ENCODE peak calls at places on chromosomes 1 and 21, in four cellular contexts. E, Q, K and D are unnamed samples.

GRCh38 chr1:225877570-225877969 is 4.6 kb downstream of the TMEM63A start:
- DNase-seq in E (peak), K (no peak), Q (peak), D (peak)

GRCh38 chr1:23453455-23454000 is 29.0 kb upstream of the TCEA3 start:
- DNase-seq in E (no peak), K (no peak), Q (no peak), D (no peak)

GRCh38 chr1:59638172-59638800 is 176.5 kb upstream of the HOOK1 start:
- DNase-seq in K (no peak), E (peak), Q (peak), D (no peak)

GRCh38 chr1:905811-906531 is 17.8 kb upstream of the SAMD11 start:
- DNase-seq in Q (no peak), K (no peak), E (no peak), D (peak)

GRCh38 chr1:162676087-162676486 is 43.8 kb downstream of the DDR2 start:
- DNase-seq in Q (no peak), E (peak), K (no peak), D (no peak)

GRCh38 chr1:59431566-59432294 is 134.8 kb downstream of the FGGY start:
- DNase-seq in Q (peak), K (no peak), E (no peak), D (no peak)

GRCh38 chr1:53066433-53066832 is 4.4 kb downstream of the PODN start:
- DNase-seq in E (peak), Q (no peak), K (no peak), D (no peak)

GRCh38 chr1:248850124-248850523 is 8.8 kb downstream of the ZNF692 start:
- DNase-seq in E (no peak), Q (no peak), K (no peak), D (no peak)

GRCh38 chr1:50633465-50633864 is 210.2 kb upstream of the DMRTA2 start:
- DNase-seq in K (no peak), E (no peak), Q (peak), D (no peak)

GRCh38 chr21:42560517-42561179 is 47.0 kb downstream of the SLC37A1 start:
- DNase-seq in E (no peak), K (no peak), Q (no peak), D (no peak)

GRCh38 chr1:111008031-111008430 is 44.3 kb upstream of the LRIF1 start:
- DNase-seq in E (no peak), Q (no peak), K (no peak), D (no peak)

GRCh38 chr1:28855469-28855944 is 43.5 kb downstream of the OPRD1 start:
- DNase-seq in Q (no peak), E (no peak), K (no peak), D (no peak)

GRCh38 chr1:246199086-246199485 is 308.0 kb downstream of the SMYD3 start:
- DNase-seq in Q (no peak), K (no peak), E (no peak), D (no peak)

GRCh38 chr1:203170625-203171330 is 4.8 kb downstream of the MYBPH start:
- DNase-seq in E (peak), Q (no peak), K (no peak), D (no peak)

GRCh38 chr1:15708486-15709137 is 24.5 kb downstream of the PLEKHM2 start:
- DNase-seq in Q (no peak), E (no peak), K (no peak), D (no peak)

GRCh38 chr21:40793057-40793456 is 53.9 kb downstream of the DSCAM start:
- DNase-seq in Q (no peak), K (no peak), E (peak), D (no peak)

GRCh38 chr1:15799928-15800835 is 7.3 kb downstream of the UQCRHL start:
- DNase-seq in E (peak), Q (peak), K (peak), D (peak)

GRCh38 chr1:92877081-92877711 is 45.4 kb downstream of the RPL5 start:
- DNase-seq in E (no peak), K (no peak), Q (no peak), D (no peak)

GRCh38 chr1:92854386-92854785 is 22.5 kb downstream of the RPL5 start:
- DNase-seq in K (no peak), Q (no peak), E (no peak), D (no peak)

GRCh38 chr21:43644609-43645008 is 14.7 kb downstream of the HSF2BP start:
- DNase-seq in K (no peak), E (peak), Q (no peak), D (no peak)

GRCh38 chr1:246398126-246398813 is 108.8 kb downstream of the SMYD3 start:
- DNase-seq in Q (no peak), E (no peak), K (no peak), D (no peak)

GRCh38 chr1:16351449-16351993 is 759 bp downstream of the FBXO42 start:
- DNase-seq in K (no peak), E (peak), Q (no peak), D (no peak)

GRCh38 chr1:93588955-93589354 is 92.7 kb downstream of the BCAR3 start:
- DNase-seq in E (no peak), K (no peak), Q (no peak), D (no peak)

GRCh38 chr1:46532498-46533178 is 18.8 kb downstream of the KNCN start:
- DNase-seq in E (peak), Q (peak), K (no peak), D (peak)

GRCh38 chr1:232699814-232700213 is 69.9 kb upstream of the SIPA1L2 start:
- DNase-seq in Q (no peak), E (no peak), K (no peak), D (no peak)

GRCh38 chr21:42864812-42865211 is 14.5 kb downstream of the WDR4 start:
- DNase-seq in E (no peak), K (no peak), Q (no peak), D (no peak)

GRCh38 chr1:244054924-244055263 is 3.8 kb downstream of the ZBTB18 start:
- DNase-seq in Q (no peak), K (no peak), E (no peak), D (no peak)
- H2BK15ac ChIP-seq in Q (no peak), K (no peak), E (no peak), D (no peak)

GRCh38 chr1:205568469-205569361 is 63.1 kb downstream of the ELK4 start:
- DNase-seq in Q (no peak), E (no peak), K (no peak), D (no peak)
- H2BK5ac ChIP-seq in Q (no peak), E (no peak), K (no peak), D (no peak)

GRCh38 chr21:26057488-26058170 is 112.9 kb downstream of the APP start:
- DNase-seq in E (no peak), Q (no peak), K (no peak), D (no peak)

GRCh38 chr21:26061437-26061836 is 109.1 kb downstream of the APP start:
- DNase-seq in K (no peak), Q (no peak), E (peak), D (no peak)

GRCh38 chr21:26064506-26064905 is 106.1 kb downstream of the APP start:
- DNase-seq in Q (peak), E (no peak), K (no peak), D (peak)

GRCh38 chr21:26055841-26056264 is 114.7 kb downstream of the APP start:
- DNase-seq in Q (no peak), E (no peak), K (no peak), D (no peak)

GRCh38 chr21:26060335-26061115 is 110.0 kb downstream of the APP start:
- DNase-seq in K (no peak), Q (no peak), E (no peak), D (no peak)
- H3K56ac ChIP-seq in K (no peak), Q (no peak), E (no peak), D (no peak)

GRCh38 chr1:1917995-1918900 is 831 bp downstream of the TMEM52 start:
- DNase-seq in Q (no peak), K (no peak), E (no peak), D (no peak)

GRCh38 chr1:1920057-1920607 is 1.1 kb upstream of the TMEM52 start:
- DNase-seq in K (no peak), Q (no peak), E (no peak), D (no peak)

GRCh38 chr1:1918901-1919303 is at the start of gene TMEM52:
- DNase-seq in E (no peak), Q (no peak), K (no peak), D (peak)

GRCh38 chr1:1920608-1921458 is 1.8 kb upstream of the TMEM52 start:
- DNase-seq in E (no peak), K (no peak), Q (no peak), D (peak)

GRCh38 chr1:1919304-1920056 is 401 bp upstream of the TMEM52 start:
- DNase-seq in E (peak), K (peak), Q (peak), D (peak)
- H2BK15ac ChIP-seq in E (no peak), K (no peak), Q (no peak), D (no peak)

GRCh38 chr1:89126602-89127001 is 688 bp upstream of the GBP2 start:
- DNase-seq in K (no peak), Q (no peak), E (no peak), D (no peak)

GRCh38 chr1:89126234-89126580 is 293 bp upstream of the GBP2 start:
- DNase-seq in K (no peak), Q (no peak), E (no peak), D (no peak)

GRCh38 chr1:89125571-89126233 is at the start of gene GBP2:
- DNase-seq in K (no peak), Q (peak), E (peak), D (no peak)

GRCh38 chr1:89133747-89134146 is 7.8 kb upstream of the GBP2 start:
- DNase-seq in K (no peak), E (no peak), Q (no peak), D (no peak)

GRCh38 chr1:89130716-89131115 is 4.8 kb upstream of the GBP2 start:
- DNase-seq in E (no peak), Q (no peak), K (no peak), D (no peak)
- H2BK5ac ChIP-seq in E (no peak), Q (no peak), K (no peak), D (no peak)

DNA sequence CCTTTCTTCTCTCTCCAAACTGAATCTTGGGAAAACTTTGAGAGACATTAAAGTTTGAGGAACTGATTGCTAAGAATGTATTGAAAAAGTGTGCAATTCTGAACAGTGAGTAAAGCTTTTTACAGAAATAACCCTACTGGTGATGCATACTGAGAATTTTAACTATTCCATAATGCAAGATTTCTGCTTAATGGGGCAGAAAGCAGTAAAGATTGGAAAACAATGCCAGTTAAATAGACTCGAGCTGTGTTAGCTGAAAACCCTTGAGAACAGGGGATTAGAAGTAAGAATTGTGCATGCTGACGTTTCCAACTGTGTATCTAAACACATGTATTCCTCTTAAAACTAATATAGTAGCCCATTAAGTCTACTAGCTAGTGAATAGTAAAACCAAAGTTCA is 1500.2 kb upstream of the PRMT6 start:
- DNase-seq in K (no peak), Q (no peak), E (no peak), D (no peak)
- H3K56ac ChIP-seq in K (no peak), Q (no peak), E (no peak), D (no peak)